ENCODE peak calls at places on chromosomes 6 and 20, in five cellular contexts. R is heart right ventricle, X is left ventricle myocardium inferior, J is Peyer's patch, E is upper lobe of left lung. T is an unnamed sample.

GRCh38 chr20:19017104-19017690 is 195.2 kb upstream of the SLC24A3 start:
- DNase-seq in E (peak; percentile 38), X (no peak), R (no peak), J (no peak), T (no peak)

GRCh38 chr20:2507875-2508630 is 662 bp downstream of the ZNF343 start:
- DNase-seq in R (no peak), J (no peak), E (no peak), X (peak; percentile 25), T (no peak)

GRCh38 chr6:52045033-52045432 is 42.4 kb downstream of the PKHD1 start:
- DNase-seq in R (no peak), E (no peak), X (no peak), J (no peak), T (no peak)

GRCh38 chr20:25273541-25274358 is 25.9 kb downstream of the PYGB start:
- DNase-seq in J (peak; percentile 8), X (peak; percentile 23), R (no peak), E (no peak), T (peak; percentile 51)

GRCh38 chr20:4283011-4283410 is 267.7 kb upstream of the RNF24 start:
- DNase-seq in J (no peak), R (no peak), X (no peak), E (no peak), T (no peak)

GRCh38 chr20:55488593-55488992 is 516.7 kb downstream of the CBLN4 start:
- DNase-seq in X (no peak), J (no peak), E (no peak), R (no peak), T (no peak)

GRCh38 chr6:169387809-169388383 is 134.2 kb upstream of the THBS2 start:
- DNase-seq in J (no peak), X (no peak), R (no peak), E (no peak), T (no peak)

GRCh38 chr20:20393207-20393606 is 25.3 kb downstream of the INSM1 start:
- DNase-seq in E (no peak), R (no peak), J (no peak), X (no peak), T (no peak)

GRCh38 chr20:23234311-23235078 is 116.1 kb upstream of the NXT1 start:
- DNase-seq in X (no peak), E (no peak), J (no peak), R (no peak), T (no peak)

GRCh38 chr6:34172961-34173775 is 27.3 kb upstream of the GRM4 start:
- DNase-seq in R (no peak), X (no peak), J (peak; percentile 9), E (no peak), T (no peak)

GRCh38 chr20:841568-842546 is 8.3 kb downstream of the FAM110A start:
- DNase-seq in J (no peak), R (no peak), X (no peak), E (peak; percentile 86), T (no peak)

GRCh38 chr6:88086792-88087191 is 39.2 kb downstream of the SPACA1 start:
- DNase-seq in R (no peak), J (no peak), E (no peak), X (no peak), T (no peak)

GRCh38 chr6:113018351-113019151 is 671.4 kb downstream of the RFPL4B start:
- DNase-seq in R (no peak), X (no peak), J (no peak), E (no peak), T (peak; percentile 67)

GRCh38 chr20:51022227-51022802 is 592 bp downstream of the KCNG1 start:
- DNase-seq in E (no peak), J (no peak), X (no peak), R (no peak), T (no peak)

GRCh38 chr6:23940466-23940865 is 185.5 kb upstream of the NRSN1 start:
- DNase-seq in R (no peak), X (no peak), E (no peak), J (no peak), T (no peak)

GRCh38 chr6:96391776-96392175 is 129.8 kb upstream of the UFL1 start:
- DNase-seq in R (no peak), E (no peak), X (no peak), J (no peak), T (no peak)

GRCh38 chr6:25279748-25280616 is 808 bp downstream of the CARMIL1 start:
- DNase-seq in E (peak; percentile 22), R (peak; percentile 14), J (peak; percentile 23), X (no peak), T (no peak)

GRCh38 chr6:106290032-106290431 is 35.5 kb downstream of the ATG5 start:
- DNase-seq in E (no peak), X (no peak), R (no peak), J (no peak), T (no peak)

GRCh38 chr6:122081921-122082320 is 317.5 kb upstream of the HSF2 start:
- DNase-seq in J (no peak), E (no peak), X (no peak), R (no peak), T (no peak)

GRCh38 chr6:48068326-48069191 is 42.4 kb downstream of the PTCHD4 start:
- DNase-seq in E (peak; percentile 82), R (peak; percentile 13), J (no peak), X (no peak), T (no peak)

GRCh38 chr6:147117580-147117979 is 86.6 kb upstream of the STXBP5 start:
- DNase-seq in E (no peak), J (no peak), X (no peak), R (no peak), T (no peak)

GRCh38 chr20:41002842-41003142 is 25.8 kb upstream of the TOP1 start:
- DNase-seq in J (no peak), X (no peak), R (no peak), E (no peak), T (no peak)

GRCh38 chr20:58308680-58309527 is 611 bp upstream of the RAB22A start:
- DNase-seq in J (peak; percentile 61), X (peak; percentile 66), E (peak; percentile 93), R (peak; percentile 75), T (peak; percentile 82)

GRCh38 chr6:18280084-18280483 is 15.8 kb upstream of the DEK start:
- DNase-seq in J (no peak), E (no peak), R (no peak), X (no peak), T (no peak)

GRCh38 chr20:24236204-24236603 is 233.2 kb upstream of the SYNDIG1 start:
- DNase-seq in X (no peak), J (no peak), R (no peak), E (peak; percentile 7), T (no peak)

GRCh38 chr6:148263010-148263409 is 79.6 kb upstream of the SASH1 start:
- DNase-seq in X (no peak), R (no peak), J (no peak), E (no peak), T (no peak)

GRCh38 chr6:91653954-91654843 is 1067.3 kb upstream of the MAP3K7 start:
- DNase-seq in X (no peak), R (no peak), J (no peak), E (no peak), T (no peak)

GRCh38 chr6:166485651-166486535 is 100.6 kb downstream of the RAMACL start:
- DNase-seq in R (no peak), E (no peak), X (peak; percentile 13), J (no peak), T (no peak)

GRCh38 chr6:150417899-150418824 is 49.4 kb downstream of the IYD start:
- DNase-seq in J (peak; percentile 37), R (no peak), E (no peak), X (no peak), T (no peak)

GRCh38 chr20:62958388-62959100 is 6.0 kb downstream of the SLC17A9 start:
- DNase-seq in J (no peak), R (no peak), E (peak; percentile 27), X (no peak), T (no peak)
- H3K4me1 ChIP-seq in J (peaks cover 11% of the 10 kb centered on the region), R (peaks cover 22% of the 10 kb centered on the region), E (peaks cover 10% of the 10 kb centered on the region), X (peaks cover 24% of the 10 kb centered on the region), T (peaks cover 5% of the 10 kb centered on the region)

DNA sequence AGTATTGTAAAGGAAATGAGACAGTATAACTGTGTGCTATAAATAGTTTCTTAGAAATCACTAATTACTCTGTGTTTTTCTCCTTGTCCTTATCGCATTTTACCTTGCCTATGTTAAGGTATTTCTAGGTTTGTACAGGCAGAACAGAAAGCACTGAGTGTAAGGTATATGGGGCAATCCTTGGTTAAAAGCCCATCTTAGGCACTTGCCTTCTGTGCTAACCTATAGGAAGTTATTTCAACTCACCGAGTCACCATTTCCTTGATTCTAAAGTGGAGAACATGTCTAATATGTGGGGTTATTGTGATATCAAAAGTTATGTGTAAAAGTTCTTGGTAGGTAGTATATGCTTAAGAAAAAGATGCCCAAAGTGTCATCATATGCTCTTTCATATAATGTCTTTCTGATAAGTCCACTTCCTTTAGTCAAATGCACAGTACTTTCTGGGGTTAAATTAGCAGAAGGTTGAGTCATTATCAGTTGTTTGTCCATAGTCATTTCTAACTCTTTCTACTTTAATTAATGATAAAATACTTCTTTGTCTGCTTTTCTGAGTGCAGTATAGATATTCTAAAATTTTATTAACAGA is 276.4 kb downstream of the UTRN start:
- DNase-seq in J (no peak), R (no peak), E (no peak), X (no peak), T (no peak)
- H3K36me3 ChIP-seq in J (peaks cover 8% of the 10 kb centered on the region), R (peaks cover 8% of the 10 kb centered on the region), E (peaks cover 7% of the 10 kb centered on the region), X (peaks cover 35% of the 10 kb centered on the region), T (peaks cover 6% of the 10 kb centered on the region)

GRCh38 chr6:14353263-14353662 is 235.7 kb downstream of the CD83 start:
- DNase-seq in X (no peak), J (no peak), E (no peak), R (no peak), T (no peak)
- H3K4me1 ChIP-seq in X (peaks cover 8% of the 10 kb centered on the region), J (no peaks in the 10 kb centered on the region), E (no peaks in the 10 kb centered on the region), R (peaks cover 10% of the 10 kb centered on the region), T (no peaks in the 10 kb centered on the region)

DNA sequence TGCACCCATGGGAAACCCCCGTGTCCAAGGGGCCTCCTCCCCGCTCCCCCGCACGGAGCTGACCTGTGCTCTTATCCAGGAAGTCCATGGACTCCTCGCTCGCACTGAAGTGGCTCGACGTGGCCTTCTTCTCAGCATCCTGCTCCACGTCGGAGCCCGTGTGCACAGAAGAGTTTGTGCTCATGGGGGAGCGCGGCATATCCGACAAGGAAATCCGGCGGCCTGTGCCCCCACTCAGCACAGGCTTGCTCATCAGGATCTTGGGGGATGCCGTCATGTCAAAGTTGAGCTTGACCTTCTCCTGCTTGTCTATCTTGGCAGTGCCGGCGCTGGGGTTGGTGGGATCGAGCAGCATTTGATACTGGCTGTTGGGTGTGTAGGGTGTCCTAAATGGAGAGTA is 80.2 kb downstream of the ZMYND8 start:
- DNase-seq in J (no peak), X (no peak), R (no peak), E (peak; percentile 57), T (no peak)
- H3K36me3 ChIP-seq in J (peaks cover 70% of the 10 kb centered on the region), X (peaks cover 50% of the 10 kb centered on the region), R (peaks cover 13% of the 10 kb centered on the region), E (peaks cover 47% of the 10 kb centered on the region), T (peaks cover 22% of the 10 kb centered on the region)

DNA sequence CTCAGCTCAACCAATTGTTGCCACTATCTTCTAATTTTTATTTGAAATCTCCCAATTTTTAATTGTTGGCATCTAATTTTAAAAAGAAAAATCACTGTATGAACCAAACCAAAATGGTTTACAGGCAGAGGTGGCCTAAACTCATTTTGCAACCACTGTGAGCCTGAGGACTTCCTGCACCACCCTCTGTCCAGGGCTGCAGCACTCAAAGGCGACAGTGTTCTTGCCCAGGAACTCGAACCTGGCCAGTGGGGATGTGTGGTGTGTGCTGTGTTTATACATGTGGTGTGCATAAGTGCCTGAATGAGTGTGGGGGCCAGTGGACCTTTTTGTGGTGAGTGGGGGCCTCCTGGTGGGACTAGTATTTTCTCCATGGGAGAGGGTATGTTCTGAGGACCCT is 24.4 kb upstream of the SLC22A7 start:
- DNase-seq in R (no peak), E (no peak), X (no peak), J (no peak), T (no peak)
- H3K4me1 ChIP-seq in R (peaks cover 29% of the 10 kb centered on the region), E (peaks cover 29% of the 10 kb centered on the region), X (peaks cover 35% of the 10 kb centered on the region), J (peaks cover 32% of the 10 kb centered on the region), T (peaks cover 9% of the 10 kb centered on the region)

T was measured in ascending aorta.